ENCODE peak calls at places on chromosomes 11 and 22, in nine cellular contexts. One of them, this sample, is unnamed.

GRCh38 chr11:14386895-14387480 is 28.0 kb upstream of the RRAS2 start:
- DNase-seq in activated effector memory CD4-positive, alpha-beta T cell treated with Interleukin-2 at 50 U/mL for 16 hours: no peak
- DNase-seq in NCI-H460: no peak
- DNase-seq in NCI-H82: peak
- DNase-seq in cardiac septum: no peak
- DNase-seq in stimulated activated naive CD8-positive, alpha-beta T cell treated with anti-CD3 and anti-CD28 coated beads, Interleukin-15, amount 100 ng/mL, for 72 hours: no peak
- DNase-seq in left colon: no peak
- DNase-seq in AG04450: no peak
- DNase-seq in activated CD4-positive, alpha-beta T cell treated with anti-CD3 and anti-CD28 coated beads for 48 hours: no peak
- DNase-seq in this sample: peak

GRCh38 chr11:22634897-22635629 is 9.4 kb upstream of the FANCF start:
- DNase-seq in activated effector memory CD4-positive, alpha-beta T cell treated with Interleukin-2 at 50 U/mL for 16 hours: no peak
- DNase-seq in NCI-H460: no peak
- DNase-seq in NCI-H82: peak
- DNase-seq in cardiac septum: peak
- DNase-seq in stimulated activated naive CD8-positive, alpha-beta T cell treated with anti-CD3 and anti-CD28 coated beads, Interleukin-15, amount 100 ng/mL, for 72 hours: no peak
- DNase-seq in left colon: peak
- DNase-seq in AG04450: no peak
- DNase-seq in activated CD4-positive, alpha-beta T cell treated with anti-CD3 and anti-CD28 coated beads for 48 hours: no peak
- DNase-seq in this sample: peak

GRCh38 chr22:34722901-34723300 is 343.1 kb upstream of the ISX start:
- DNase-seq in activated effector memory CD4-positive, alpha-beta T cell treated with Interleukin-2 at 50 U/mL for 16 hours: no peak
- DNase-seq in NCI-H460: no peak
- DNase-seq in NCI-H82: no peak
- DNase-seq in cardiac septum: no peak
- DNase-seq in stimulated activated naive CD8-positive, alpha-beta T cell treated with anti-CD3 and anti-CD28 coated beads, Interleukin-15, amount 100 ng/mL, for 72 hours: no peak
- DNase-seq in left colon: no peak
- DNase-seq in AG04450: no peak
- DNase-seq in activated CD4-positive, alpha-beta T cell treated with anti-CD3 and anti-CD28 coated beads for 48 hours: no peak
- DNase-seq in this sample: no peak

GRCh38 chr11:72655896-72656464 is 18.2 kb downstream of the PDE2A start:
- DNase-seq in activated effector memory CD4-positive, alpha-beta T cell treated with Interleukin-2 at 50 U/mL for 16 hours: no peak
- DNase-seq in NCI-H460: no peak
- DNase-seq in NCI-H82: no peak
- DNase-seq in cardiac septum: no peak
- DNase-seq in stimulated activated naive CD8-positive, alpha-beta T cell treated with anti-CD3 and anti-CD28 coated beads, Interleukin-15, amount 100 ng/mL, for 72 hours: no peak
- DNase-seq in left colon: no peak
- DNase-seq in AG04450: no peak
- DNase-seq in activated CD4-positive, alpha-beta T cell treated with anti-CD3 and anti-CD28 coated beads for 48 hours: no peak
- DNase-seq in this sample: no peak

GRCh38 chr22:22388055-22388454 is 120.5 kb downstream of the ZNF280B start:
- DNase-seq in activated effector memory CD4-positive, alpha-beta T cell treated with Interleukin-2 at 50 U/mL for 16 hours: no peak
- DNase-seq in NCI-H460: no peak
- DNase-seq in NCI-H82: no peak
- DNase-seq in cardiac septum: no peak
- DNase-seq in stimulated activated naive CD8-positive, alpha-beta T cell treated with anti-CD3 and anti-CD28 coated beads, Interleukin-15, amount 100 ng/mL, for 72 hours: no peak
- DNase-seq in left colon: no peak
- DNase-seq in AG04450: no peak
- DNase-seq in activated CD4-positive, alpha-beta T cell treated with anti-CD3 and anti-CD28 coated beads for 48 hours: no peak
- DNase-seq in this sample: no peak

GRCh38 chr22:26577081-26577480 is 12.9 kb downstream of the TPST2 start:
- DNase-seq in activated effector memory CD4-positive, alpha-beta T cell treated with Interleukin-2 at 50 U/mL for 16 hours: no peak
- DNase-seq in NCI-H460: no peak
- DNase-seq in NCI-H82: no peak
- DNase-seq in cardiac septum: no peak
- DNase-seq in stimulated activated naive CD8-positive, alpha-beta T cell treated with anti-CD3 and anti-CD28 coated beads, Interleukin-15, amount 100 ng/mL, for 72 hours: no peak
- DNase-seq in left colon: no peak
- DNase-seq in AG04450: no peak
- DNase-seq in activated CD4-positive, alpha-beta T cell treated with anti-CD3 and anti-CD28 coated beads for 48 hours: no peak
- DNase-seq in this sample: peak

GRCh38 chr22:36379593-36380361 is 8.0 kb downstream of the MYH9 start:
- DNase-seq in activated effector memory CD4-positive, alpha-beta T cell treated with Interleukin-2 at 50 U/mL for 16 hours: peak
- DNase-seq in NCI-H460: no peak
- DNase-seq in NCI-H82: no peak
- DNase-seq in cardiac septum: no peak
- DNase-seq in stimulated activated naive CD8-positive, alpha-beta T cell treated with anti-CD3 and anti-CD28 coated beads, Interleukin-15, amount 100 ng/mL, for 72 hours: no peak
- DNase-seq in left colon: no peak
- DNase-seq in AG04450: no peak
- DNase-seq in activated CD4-positive, alpha-beta T cell treated with anti-CD3 and anti-CD28 coated beads for 48 hours: no peak
- DNase-seq in this sample: no peak

GRCh38 chr11:69774354-69775162 is 583 bp downstream of the FGF4 start:
- DNase-seq in activated effector memory CD4-positive, alpha-beta T cell treated with Interleukin-2 at 50 U/mL for 16 hours: no peak
- DNase-seq in NCI-H460: no peak
- DNase-seq in NCI-H82: no peak
- DNase-seq in cardiac septum: no peak
- DNase-seq in stimulated activated naive CD8-positive, alpha-beta T cell treated with anti-CD3 and anti-CD28 coated beads, Interleukin-15, amount 100 ng/mL, for 72 hours: no peak
- DNase-seq in left colon: no peak
- DNase-seq in AG04450: no peak
- DNase-seq in activated CD4-positive, alpha-beta T cell treated with anti-CD3 and anti-CD28 coated beads for 48 hours: no peak
- DNase-seq in this sample: no peak

GRCh38 chr22:24997023-24997422 is 44.5 kb downstream of the KIAA1671 start:
- DNase-seq in activated effector memory CD4-positive, alpha-beta T cell treated with Interleukin-2 at 50 U/mL for 16 hours: no peak
- DNase-seq in NCI-H460: no peak
- DNase-seq in NCI-H82: peak
- DNase-seq in cardiac septum: no peak
- DNase-seq in stimulated activated naive CD8-positive, alpha-beta T cell treated with anti-CD3 and anti-CD28 coated beads, Interleukin-15, amount 100 ng/mL, for 72 hours: no peak
- DNase-seq in left colon: no peak
- DNase-seq in AG04450: no peak
- DNase-seq in activated CD4-positive, alpha-beta T cell treated with anti-CD3 and anti-CD28 coated beads for 48 hours: no peak
- DNase-seq in this sample: no peak

GRCh38 chr11:2870460-2870859 is 15.1 kb downstream of the CDKN1C start:
- DNase-seq in activated effector memory CD4-positive, alpha-beta T cell treated with Interleukin-2 at 50 U/mL for 16 hours: no peak
- DNase-seq in NCI-H460: no peak
- DNase-seq in NCI-H82: no peak
- DNase-seq in cardiac septum: no peak
- DNase-seq in stimulated activated naive CD8-positive, alpha-beta T cell treated with anti-CD3 and anti-CD28 coated beads, Interleukin-15, amount 100 ng/mL, for 72 hours: no peak
- DNase-seq in left colon: no peak
- DNase-seq in AG04450: no peak
- DNase-seq in activated CD4-positive, alpha-beta T cell treated with anti-CD3 and anti-CD28 coated beads for 48 hours: no peak
- DNase-seq in this sample: no peak

GRCh38 chr11:68383976-68384501 is 71.6 kb downstream of the LRP5 start:
- DNase-seq in activated effector memory CD4-positive, alpha-beta T cell treated with Interleukin-2 at 50 U/mL for 16 hours: peak
- DNase-seq in NCI-H460: peak
- DNase-seq in NCI-H82: peak
- DNase-seq in cardiac septum: peak
- DNase-seq in stimulated activated naive CD8-positive, alpha-beta T cell treated with anti-CD3 and anti-CD28 coated beads, Interleukin-15, amount 100 ng/mL, for 72 hours: peak
- DNase-seq in left colon: peak
- DNase-seq in AG04450: peak
- DNase-seq in activated CD4-positive, alpha-beta T cell treated with anti-CD3 and anti-CD28 coated beads for 48 hours: peak
- DNase-seq in this sample: no peak

GRCh38 chr11:77842451-77843121 is 21.6 kb downstream of the AAMDC start:
- DNase-seq in activated effector memory CD4-positive, alpha-beta T cell treated with Interleukin-2 at 50 U/mL for 16 hours: no peak
- DNase-seq in NCI-H460: no peak
- DNase-seq in NCI-H82: no peak
- DNase-seq in cardiac septum: no peak
- DNase-seq in stimulated activated naive CD8-positive, alpha-beta T cell treated with anti-CD3 and anti-CD28 coated beads, Interleukin-15, amount 100 ng/mL, for 72 hours: no peak
- DNase-seq in left colon: no peak
- DNase-seq in AG04450: no peak
- DNase-seq in activated CD4-positive, alpha-beta T cell treated with anti-CD3 and anti-CD28 coated beads for 48 hours: no peak
- DNase-seq in this sample: no peak

GRCh38 chr22:26964642-26965041 is 307.3 kb downstream of the MIAT start:
- DNase-seq in activated effector memory CD4-positive, alpha-beta T cell treated with Interleukin-2 at 50 U/mL for 16 hours: no peak
- DNase-seq in NCI-H460: no peak
- DNase-seq in NCI-H82: no peak
- DNase-seq in cardiac septum: no peak
- DNase-seq in stimulated activated naive CD8-positive, alpha-beta T cell treated with anti-CD3 and anti-CD28 coated beads, Interleukin-15, amount 100 ng/mL, for 72 hours: no peak
- DNase-seq in left colon: no peak
- DNase-seq in AG04450: no peak
- DNase-seq in activated CD4-positive, alpha-beta T cell treated with anti-CD3 and anti-CD28 coated beads for 48 hours: no peak
- DNase-seq in this sample: no peak

GRCh38 chr22:44293034-44293433 is 19.7 kb downstream of the SHISAL1 start:
- DNase-seq in activated effector memory CD4-positive, alpha-beta T cell treated with Interleukin-2 at 50 U/mL for 16 hours: no peak
- DNase-seq in NCI-H460: no peak
- DNase-seq in NCI-H82: no peak
- DNase-seq in cardiac septum: no peak
- DNase-seq in stimulated activated naive CD8-positive, alpha-beta T cell treated with anti-CD3 and anti-CD28 coated beads, Interleukin-15, amount 100 ng/mL, for 72 hours: no peak
- DNase-seq in left colon: no peak
- DNase-seq in AG04450: no peak
- DNase-seq in activated CD4-positive, alpha-beta T cell treated with anti-CD3 and anti-CD28 coated beads for 48 hours: no peak
- DNase-seq in this sample: no peak

GRCh38 chr22:39073941-39074340 is 3.1 kb upstream of the APOBEC3G start:
- DNase-seq in activated effector memory CD4-positive, alpha-beta T cell treated with Interleukin-2 at 50 U/mL for 16 hours: no peak
- DNase-seq in NCI-H460: no peak
- DNase-seq in NCI-H82: no peak
- DNase-seq in cardiac septum: no peak
- DNase-seq in stimulated activated naive CD8-positive, alpha-beta T cell treated with anti-CD3 and anti-CD28 coated beads, Interleukin-15, amount 100 ng/mL, for 72 hours: no peak
- DNase-seq in left colon: no peak
- DNase-seq in AG04450: no peak
- DNase-seq in activated CD4-positive, alpha-beta T cell treated with anti-CD3 and anti-CD28 coated beads for 48 hours: no peak
- DNase-seq in this sample: no peak

GRCh38 chr22:39453765-39454378 is 2.9 kb upstream of the MGAT3 start:
- DNase-seq in activated effector memory CD4-positive, alpha-beta T cell treated with Interleukin-2 at 50 U/mL for 16 hours: no peak
- DNase-seq in NCI-H460: no peak
- DNase-seq in NCI-H82: peak
- DNase-seq in cardiac septum: no peak
- DNase-seq in stimulated activated naive CD8-positive, alpha-beta T cell treated with anti-CD3 and anti-CD28 coated beads, Interleukin-15, amount 100 ng/mL, for 72 hours: no peak
- DNase-seq in left colon: no peak
- DNase-seq in AG04450: no peak
- DNase-seq in activated CD4-positive, alpha-beta T cell treated with anti-CD3 and anti-CD28 coated beads for 48 hours: no peak
- DNase-seq in this sample: peak

GRCh38 chr11:60085909-60086308 is 2.6 kb upstream of the MS4A2 start:
- DNase-seq in activated effector memory CD4-positive, alpha-beta T cell treated with Interleukin-2 at 50 U/mL for 16 hours: no peak
- DNase-seq in NCI-H460: no peak
- DNase-seq in NCI-H82: no peak
- DNase-seq in cardiac septum: no peak
- DNase-seq in stimulated activated naive CD8-positive, alpha-beta T cell treated with anti-CD3 and anti-CD28 coated beads, Interleukin-15, amount 100 ng/mL, for 72 hours: no peak
- DNase-seq in left colon: no peak
- DNase-seq in AG04450: no peak
- DNase-seq in activated CD4-positive, alpha-beta T cell treated with anti-CD3 and anti-CD28 coated beads for 48 hours: no peak
- DNase-seq in this sample: no peak

GRCh38 chr22:37259540-37260029 is 15.5 kb upstream of the RAC2 start:
- DNase-seq in activated effector memory CD4-positive, alpha-beta T cell treated with Interleukin-2 at 50 U/mL for 16 hours: no peak
- DNase-seq in NCI-H460: peak
- DNase-seq in NCI-H82: peak
- DNase-seq in cardiac septum: no peak
- DNase-seq in stimulated activated naive CD8-positive, alpha-beta T cell treated with anti-CD3 and anti-CD28 coated beads, Interleukin-15, amount 100 ng/mL, for 72 hours: no peak
- DNase-seq in left colon: no peak
- DNase-seq in AG04450: no peak
- DNase-seq in activated CD4-positive, alpha-beta T cell treated with anti-CD3 and anti-CD28 coated beads for 48 hours: no peak
- DNase-seq in this sample: peak

GRCh38 chr22:38469306-38469781 is 1.4 kb downstream of the KDELR3 start:
- DNase-seq in activated effector memory CD4-positive, alpha-beta T cell treated with Interleukin-2 at 50 U/mL for 16 hours: no peak
- DNase-seq in NCI-H460: no peak
- DNase-seq in NCI-H82: no peak
- DNase-seq in cardiac septum: no peak
- DNase-seq in stimulated activated naive CD8-positive, alpha-beta T cell treated with anti-CD3 and anti-CD28 coated beads, Interleukin-15, amount 100 ng/mL, for 72 hours: no peak
- DNase-seq in left colon: no peak
- DNase-seq in AG04450: no peak
- DNase-seq in activated CD4-positive, alpha-beta T cell treated with anti-CD3 and anti-CD28 coated beads for 48 hours: no peak
- DNase-seq in this sample: no peak

GRCh38 chr11:103730151-103730940 is 306.1 kb upstream of the DDI1 start:
- DNase-seq in activated effector memory CD4-positive, alpha-beta T cell treated with Interleukin-2 at 50 U/mL for 16 hours: no peak
- DNase-seq in NCI-H460: no peak
- DNase-seq in NCI-H82: peak
- DNase-seq in cardiac septum: no peak
- DNase-seq in stimulated activated naive CD8-positive, alpha-beta T cell treated with anti-CD3 and anti-CD28 coated beads, Interleukin-15, amount 100 ng/mL, for 72 hours: no peak
- DNase-seq in left colon: no peak
- DNase-seq in AG04450: peak
- DNase-seq in activated CD4-positive, alpha-beta T cell treated with anti-CD3 and anti-CD28 coated beads for 48 hours: no peak
- DNase-seq in this sample: no peak

GRCh38 chr22:37329239-37330140 is 47.2 kb downstream of the CYTH4 start:
- DNase-seq in activated effector memory CD4-positive, alpha-beta T cell treated with Interleukin-2 at 50 U/mL for 16 hours: no peak
- DNase-seq in NCI-H460: no peak
- DNase-seq in NCI-H82: no peak
- DNase-seq in cardiac septum: no peak
- DNase-seq in stimulated activated naive CD8-positive, alpha-beta T cell treated with anti-CD3 and anti-CD28 coated beads, Interleukin-15, amount 100 ng/mL, for 72 hours: no peak
- DNase-seq in left colon: no peak
- DNase-seq in AG04450: no peak
- DNase-seq in activated CD4-positive, alpha-beta T cell treated with anti-CD3 and anti-CD28 coated beads for 48 hours: no peak
- DNase-seq in this sample: no peak

GRCh38 chr22:45335021-45335818 is 25.5 kb downstream of the FAM118A start:
- DNase-seq in activated effector memory CD4-positive, alpha-beta T cell treated with Interleukin-2 at 50 U/mL for 16 hours: no peak
- DNase-seq in NCI-H460: no peak
- DNase-seq in NCI-H82: no peak
- DNase-seq in cardiac septum: peak
- DNase-seq in stimulated activated naive CD8-positive, alpha-beta T cell treated with anti-CD3 and anti-CD28 coated beads, Interleukin-15, amount 100 ng/mL, for 72 hours: no peak
- DNase-seq in left colon: no peak
- DNase-seq in AG04450: no peak
- DNase-seq in activated CD4-positive, alpha-beta T cell treated with anti-CD3 and anti-CD28 coated beads for 48 hours: no peak
- DNase-seq in this sample: no peak

This sample was measured in trophoblast cell.